ENCODE peak calls at places on chromosomes 3 and 15, in nine cellular contexts. F, R, Z, H, M, O, I, P and E are unnamed samples.

GRCh38 chr3:51568041-51568440 is 29.5 kb downstream of the RAD54L2 start:
- DNase-seq in F (no peak), R (peak; percentile 10), Z (no peak), H (no peak), M (no peak), O (no peak), I (no peak), P (no peak), E (no peak)

GRCh38 chr3:64267774-64268604 is 42.7 kb upstream of the PRICKLE2 start:
- DNase-seq in F (peak; percentile 78), R (peak; percentile 77), Z (peak; percentile 74), H (no peak), M (no peak), O (no peak), I (no peak), P (no peak), E (peak; percentile 70)

GRCh38 chr3:182405752-182406151 is 387.6 kb upstream of the ATP11B start:
- DNase-seq in F (no peak), R (no peak), Z (no peak), H (no peak), M (no peak), O (no peak), I (no peak), P (no peak), E (no peak)

GRCh38 chr3:58434990-58435389 is 1.4 kb upstream of the PDHB start:
- DNase-seq in F (no peak), R (peak; percentile 94), Z (no peak), H (no peak), M (no peak), O (peak; percentile 45), I (no peak), P (no peak), E (peak; percentile 28)

GRCh38 chr3:112084980-112085697 is 1.1 kb upstream of the C3orf52 start:
- DNase-seq in F (no peak), R (no peak), Z (no peak), H (no peak), M (no peak), O (no peak), I (no peak), P (no peak), E (no peak)

GRCh38 chr15:101773496-101774100 is 29.7 kb upstream of the OR4F6 start:
- DNase-seq in F (no peak), R (no peak), Z (no peak), H (no peak), M (no peak), O (no peak), I (no peak), P (no peak), E (no peak)

GRCh38 chr3:62888180-62888579 is 13.0 kb upstream of the CADPS start:
- DNase-seq in F (no peak), R (no peak), Z (no peak), H (no peak), M (no peak), O (no peak), I (no peak), P (no peak), E (no peak)

GRCh38 chr3:149655826-149656599 is 1.8 kb downstream of the WWTR1 start:
- DNase-seq in F (no peak), R (peak; percentile 50), Z (no peak), H (no peak), M (no peak), O (no peak), I (no peak), P (no peak), E (no peak)

GRCh38 chr15:57031605-57032004 is 113.2 kb downstream of the TCF12 start:
- DNase-seq in F (peak; percentile 74), R (peak; percentile 40), Z (no peak), H (no peak), M (no peak), O (no peak), I (no peak), P (no peak), E (peak; percentile 40)

GRCh38 chr3:58249358-58250092 is 11.9 kb downstream of the ABHD6 start:
- DNase-seq in F (no peak), R (no peak), Z (no peak), H (no peak), M (no peak), O (no peak), I (no peak), P (no peak), E (no peak)

GRCh38 chr3:59937206-59937605 is 887.4 kb upstream of the CFAP20DC start:
- DNase-seq in F (no peak), R (no peak), Z (no peak), H (no peak), M (no peak), O (no peak), I (no peak), P (no peak), E (no peak)